ENCODE peak calls at places on chromosomes 4 and X, in nine cellular contexts. One of them, this sample, is unnamed.

GRCh38 chr4:88599298-88599697 is 7.0 kb downstream of the HERC3 start:
- DNase-seq in suprapubic skin: no peak
- DNase-seq in adrenal gland: no peak
- DNase-seq in tibial nerve: no peak
- DNase-seq in HCT116: no peak
- DNase-seq in thyroid gland: peak; percentile 51
- DNase-seq in K562: no peak
- DNase-seq in Peyer's patch: no peak
- DNase-seq in stomach: no peak
- DNase-seq in this sample: no peak

GRCh38 chrX:77617206-77617605 is 168.8 kb downstream of the ATRX start:
- DNase-seq in suprapubic skin: no peak
- DNase-seq in adrenal gland: no peak
- DNase-seq in tibial nerve: no peak
- DNase-seq in HCT116: no peak
- DNase-seq in thyroid gland: no peak
- DNase-seq in K562: no peak
- DNase-seq in Peyer's patch: no peak
- DNase-seq in stomach: no peak
- DNase-seq in this sample: no peak

GRCh38 chr4:5965225-5965624 is 53.0 kb downstream of the C4orf50 start:
- DNase-seq in suprapubic skin: no peak
- DNase-seq in adrenal gland: no peak
- DNase-seq in tibial nerve: no peak
- DNase-seq in HCT116: no peak
- DNase-seq in thyroid gland: no peak
- DNase-seq in K562: no peak
- DNase-seq in Peyer's patch: peak; percentile 24
- DNase-seq in stomach: no peak
- DNase-seq in this sample: no peak

GRCh38 chr4:133801858-133802257 is 399.7 kb downstream of the PABPC4L start:
- DNase-seq in suprapubic skin: no peak
- DNase-seq in adrenal gland: no peak
- DNase-seq in tibial nerve: no peak
- DNase-seq in HCT116: no peak
- DNase-seq in thyroid gland: no peak
- DNase-seq in K562: no peak
- DNase-seq in Peyer's patch: no peak
- DNase-seq in stomach: no peak
- DNase-seq in this sample: no peak

GRCh38 chr4:145069361-145069760 is 28.6 kb downstream of the ANAPC10 start:
- DNase-seq in suprapubic skin: no peak
- DNase-seq in adrenal gland: no peak
- DNase-seq in tibial nerve: no peak
- DNase-seq in HCT116: peak; percentile 32
- DNase-seq in thyroid gland: no peak
- DNase-seq in K562: no peak
- DNase-seq in Peyer's patch: no peak
- DNase-seq in stomach: no peak
- DNase-seq in this sample: no peak

GRCh38 chrX:117291760-117292159 is 824.9 kb downstream of the KLHL13 start:
- DNase-seq in suprapubic skin: no peak
- DNase-seq in adrenal gland: no peak
- DNase-seq in tibial nerve: no peak
- DNase-seq in HCT116: no peak
- DNase-seq in thyroid gland: no peak
- DNase-seq in K562: no peak
- DNase-seq in Peyer's patch: no peak
- DNase-seq in stomach: no peak
- DNase-seq in this sample: no peak

GRCh38 chrX:154738013-154738738 is 12.7 kb downstream of the GAB3 start:
- DNase-seq in suprapubic skin: no peak
- DNase-seq in adrenal gland: peak; percentile 61
- DNase-seq in tibial nerve: no peak
- DNase-seq in HCT116: no peak
- DNase-seq in thyroid gland: no peak
- DNase-seq in K562: no peak
- DNase-seq in Peyer's patch: peak; percentile 72
- DNase-seq in stomach: no peak
- DNase-seq in this sample: no peak

GRCh38 chr4:127686656-127687055 is 43.5 kb upstream of the SLC25A31 start:
- DNase-seq in suprapubic skin: no peak
- DNase-seq in adrenal gland: no peak
- DNase-seq in tibial nerve: no peak
- DNase-seq in HCT116: peak; percentile 45
- DNase-seq in thyroid gland: no peak
- DNase-seq in K562: no peak
- DNase-seq in Peyer's patch: no peak
- DNase-seq in stomach: no peak
- DNase-seq in this sample: no peak

GRCh38 chr4:917466-917865 is 14.7 kb downstream of the GAK start:
- DNase-seq in suprapubic skin: peak; percentile 10
- DNase-seq in adrenal gland: no peak
- DNase-seq in tibial nerve: no peak
- DNase-seq in HCT116: no peak
- DNase-seq in thyroid gland: no peak
- DNase-seq in K562: no peak
- DNase-seq in Peyer's patch: peak; percentile 22
- DNase-seq in stomach: no peak
- DNase-seq in this sample: no peak

GRCh38 chrX:85922821-85923220 is 124.5 kb downstream of the CHM start:
- DNase-seq in suprapubic skin: no peak
- DNase-seq in adrenal gland: no peak
- DNase-seq in tibial nerve: no peak
- DNase-seq in HCT116: no peak
- DNase-seq in thyroid gland: no peak
- DNase-seq in K562: no peak
- DNase-seq in Peyer's patch: no peak
- DNase-seq in stomach: no peak
- DNase-seq in this sample: no peak

GRCh38 chr4:174521800-174522182 is 497 bp downstream of the HPGD start:
- DNase-seq in suprapubic skin: no peak
- DNase-seq in adrenal gland: no peak
- DNase-seq in tibial nerve: no peak
- DNase-seq in HCT116: no peak
- DNase-seq in thyroid gland: peak; percentile 6
- DNase-seq in K562: no peak
- DNase-seq in Peyer's patch: peak; percentile 70
- DNase-seq in stomach: peak; percentile 54
- DNase-seq in this sample: no peak

GRCh38 chrX:43836435-43837184 is 45.6 kb downstream of the MAOB start:
- DNase-seq in suprapubic skin: no peak
- DNase-seq in adrenal gland: no peak
- DNase-seq in tibial nerve: no peak
- DNase-seq in HCT116: peak; percentile 7
- DNase-seq in thyroid gland: no peak
- DNase-seq in K562: peak; percentile 4
- DNase-seq in Peyer's patch: no peak
- DNase-seq in stomach: no peak
- DNase-seq in this sample: no peak

GRCh38 chr4:83335691-83336090 is 1.0 kb upstream of the HPSE start:
- DNase-seq in suprapubic skin: no peak
- DNase-seq in adrenal gland: no peak
- DNase-seq in tibial nerve: peak; percentile 5
- DNase-seq in HCT116: no peak
- DNase-seq in thyroid gland: no peak
- DNase-seq in K562: no peak
- DNase-seq in Peyer's patch: no peak
- DNase-seq in stomach: no peak
- DNase-seq in this sample: no peak

GRCh38 chr4:6197433-6198174 is 2.7 kb downstream of the JAKMIP1 start:
- DNase-seq in suprapubic skin: no peak
- DNase-seq in adrenal gland: no peak
- DNase-seq in tibial nerve: no peak
- DNase-seq in HCT116: no peak
- DNase-seq in thyroid gland: no peak
- DNase-seq in K562: no peak
- DNase-seq in Peyer's patch: peak; percentile 27
- DNase-seq in stomach: no peak
- DNase-seq in this sample: no peak

GRCh38 chr4:183469327-183469726 is 24.9 kb downstream of the CDKN2AIP start:
- DNase-seq in suprapubic skin: no peak
- DNase-seq in adrenal gland: no peak
- DNase-seq in tibial nerve: no peak
- DNase-seq in HCT116: no peak
- DNase-seq in thyroid gland: no peak
- DNase-seq in K562: no peak
- DNase-seq in Peyer's patch: no peak
- DNase-seq in stomach: no peak
- DNase-seq in this sample: no peak

GRCh38 chr4:76219299-76220055 is 5.9 kb upstream of the SCARB2 start:
- DNase-seq in suprapubic skin: no peak
- DNase-seq in adrenal gland: no peak
- DNase-seq in tibial nerve: peak; percentile 43
- DNase-seq in HCT116: no peak
- DNase-seq in thyroid gland: no peak
- DNase-seq in K562: no peak
- DNase-seq in Peyer's patch: no peak
- DNase-seq in stomach: no peak
- DNase-seq in this sample: no peak

GRCh38 chrX:73913580-73913979 is 350.6 kb downstream of the CHIC1 start:
- DNase-seq in suprapubic skin: no peak
- DNase-seq in adrenal gland: peak; percentile 24
- DNase-seq in tibial nerve: peak; percentile 4
- DNase-seq in HCT116: no peak
- DNase-seq in thyroid gland: no peak
- DNase-seq in K562: no peak
- DNase-seq in Peyer's patch: no peak
- DNase-seq in stomach: no peak
- DNase-seq in this sample: no peak

GRCh38 chr4:15479913-15480185 is 10.2 kb downstream of the CC2D2A start:
- DNase-seq in suprapubic skin: no peak
- DNase-seq in adrenal gland: no peak
- DNase-seq in tibial nerve: no peak
- DNase-seq in HCT116: no peak
- DNase-seq in thyroid gland: no peak
- DNase-seq in K562: no peak
- DNase-seq in Peyer's patch: no peak
- DNase-seq in stomach: no peak
- DNase-seq in this sample: no peak

GRCh38 chr4:98749206-98749605 is 90.8 kb upstream of the TSPAN5 start:
- DNase-seq in suprapubic skin: no peak
- DNase-seq in adrenal gland: no peak
- DNase-seq in tibial nerve: no peak
- DNase-seq in HCT116: no peak
- DNase-seq in thyroid gland: no peak
- DNase-seq in K562: no peak
- DNase-seq in Peyer's patch: no peak
- DNase-seq in stomach: no peak
- DNase-seq in this sample: no peak

GRCh38 chr4:55397521-55398321 is 2.0 kb downstream of the TMEM165 start:
- DNase-seq in suprapubic skin: no peak
- DNase-seq in adrenal gland: no peak
- DNase-seq in tibial nerve: no peak
- DNase-seq in HCT116: no peak
- DNase-seq in thyroid gland: no peak
- DNase-seq in K562: no peak
- DNase-seq in Peyer's patch: no peak
- DNase-seq in stomach: no peak
- DNase-seq in this sample: no peak
- TF ChIP-seq POLR2A in suprapubic skin: peak; percentile 58
- TF ChIP-seq POLR2A in adrenal gland: peak; percentile 43
- TF ChIP-seq POLR2A in tibial nerve: no peak
- TF ChIP-seq POLR2A in HCT116: no peak
- TF ChIP-seq POLR2A in thyroid gland: no peak
- TF ChIP-seq POLR2A in K562: peak; percentile 41
- TF ChIP-seq POLR2A in Peyer's patch: no peak
- TF ChIP-seq POLR2A in stomach: no peak
- TF ChIP-seq POLR2A in this sample: no peak

GRCh38 chr4:119110121-119110520 is 25.5 kb upstream of the MYOZ2 start:
- DNase-seq in suprapubic skin: no peak
- DNase-seq in adrenal gland: no peak
- DNase-seq in tibial nerve: no peak
- DNase-seq in HCT116: no peak
- DNase-seq in thyroid gland: no peak
- DNase-seq in K562: no peak
- DNase-seq in Peyer's patch: no peak
- DNase-seq in stomach: no peak
- DNase-seq in this sample: no peak

GRCh38 chr4:119111296-119111695 is 24.3 kb upstream of the MYOZ2 start:
- DNase-seq in suprapubic skin: no peak
- DNase-seq in adrenal gland: no peak
- DNase-seq in tibial nerve: no peak
- DNase-seq in HCT116: no peak
- DNase-seq in thyroid gland: no peak
- DNase-seq in K562: no peak
- DNase-seq in Peyer's patch: no peak
- DNase-seq in stomach: no peak
- DNase-seq in this sample: no peak

GRCh38 chr4:119116925-119117900 is 18.4 kb upstream of the MYOZ2 start:
- DNase-seq in suprapubic skin: no peak
- DNase-seq in adrenal gland: no peak
- DNase-seq in tibial nerve: no peak
- DNase-seq in HCT116: no peak
- DNase-seq in thyroid gland: no peak
- DNase-seq in K562: no peak
- DNase-seq in Peyer's patch: no peak
- DNase-seq in stomach: no peak
- DNase-seq in this sample: no peak

GRCh38 chr4:119116021-119116420 is 19.6 kb upstream of the MYOZ2 start:
- DNase-seq in suprapubic skin: no peak
- DNase-seq in adrenal gland: no peak
- DNase-seq in tibial nerve: no peak
- DNase-seq in HCT116: no peak
- DNase-seq in thyroid gland: no peak
- DNase-seq in K562: no peak
- DNase-seq in Peyer's patch: no peak
- DNase-seq in stomach: no peak
- DNase-seq in this sample: no peak

GRCh38 chr4:119113033-119113655 is 22.5 kb upstream of the MYOZ2 start:
- DNase-seq in suprapubic skin: no peak
- DNase-seq in adrenal gland: no peak
- DNase-seq in tibial nerve: no peak
- DNase-seq in HCT116: peak; percentile 26
- DNase-seq in thyroid gland: no peak
- DNase-seq in K562: no peak
- DNase-seq in Peyer's patch: no peak
- DNase-seq in stomach: no peak
- DNase-seq in this sample: peak; percentile 13
- TF ChIP-seq POLR2A in suprapubic skin: no peak
- TF ChIP-seq POLR2A in adrenal gland: no peak
- TF ChIP-seq POLR2A in tibial nerve: no peak
- TF ChIP-seq POLR2A in HCT116: no peak
- TF ChIP-seq POLR2A in thyroid gland: no peak
- TF ChIP-seq POLR2A in K562: no peak
- TF ChIP-seq POLR2A in Peyer's patch: no peak
- TF ChIP-seq POLR2A in stomach: no peak
- TF ChIP-seq POLR2A in this sample: no peak

GRCh38 chr4:182019148-182019652 is 224.0 kb upstream of the TENM3 start:
- DNase-seq in suprapubic skin: no peak
- DNase-seq in adrenal gland: no peak
- DNase-seq in tibial nerve: no peak
- DNase-seq in HCT116: no peak
- DNase-seq in thyroid gland: no peak
- DNase-seq in K562: no peak
- DNase-seq in Peyer's patch: no peak
- DNase-seq in stomach: no peak
- DNase-seq in this sample: no peak
- TF ChIP-seq POLR2A in suprapubic skin: no peak
- TF ChIP-seq POLR2A in adrenal gland: no peak
- TF ChIP-seq POLR2A in tibial nerve: no peak
- TF ChIP-seq POLR2A in HCT116: no peak
- TF ChIP-seq POLR2A in thyroid gland: no peak
- TF ChIP-seq POLR2A in K562: no peak
- TF ChIP-seq POLR2A in Peyer's patch: no peak
- TF ChIP-seq POLR2A in stomach: no peak
- TF ChIP-seq POLR2A in this sample: no peak

GRCh38 chr4:185203380-185204237 is at the start of gene CFAP97:
- DNase-seq in suprapubic skin: peak; percentile 93
- DNase-seq in adrenal gland: peak; percentile 93
- DNase-seq in tibial nerve: peak; percentile 80
- DNase-seq in HCT116: peak; percentile 53
- DNase-seq in thyroid gland: peak; percentile 93
- DNase-seq in K562: peak; percentile 88
- DNase-seq in Peyer's patch: peak; percentile 95
- DNase-seq in stomach: peak; percentile 92
- DNase-seq in this sample: no peak
- TF ChIP-seq POLR2A in suprapubic skin: peak; percentile 74
- TF ChIP-seq POLR2A in adrenal gland: peak; percentile 74
- TF ChIP-seq POLR2A in tibial nerve: peak; percentile 58
- TF ChIP-seq POLR2A in HCT116: peak; percentile 78
- TF ChIP-seq POLR2A in thyroid gland: peak; percentile 42
- TF ChIP-seq POLR2A in K562: peak; percentile 70
- TF ChIP-seq POLR2A in Peyer's patch: peak; percentile 53
- TF ChIP-seq POLR2A in stomach: no peak
- TF ChIP-seq POLR2A in this sample: peak; percentile 40